ENCODE peak calls at places on chromosomes 3 and 15, in four cellular contexts. C, N, P and I are unnamed samples.

GRCh38 chr3:11582123-11582968 is 61.4 kb downstream of the VGLL4 start:
- DNase-seq in C (no peak), N (no peak), P (peak), I (no peak)

GRCh38 chr15:77797270-77797669 is 164.6 kb upstream of the LINGO1 start:
- DNase-seq in N (no peak), P (no peak), C (no peak), I (no peak)

GRCh38 chr3:120839120-120839519 is 68.9 kb upstream of the STXBP5L start:
- DNase-seq in C (no peak), P (no peak), N (no peak), I (no peak)

GRCh38 chr3:34002569-34003100 is 204.2 kb downstream of the PDCD6IP start:
- DNase-seq in N (no peak), C (no peak), P (no peak), I (no peak)

GRCh38 chr15:65777053-65777452 is 15.0 kb downstream of the DENND4A start:
- DNase-seq in N (no peak), P (no peak), C (no peak), I (no peak)

GRCh38 chr3:39965461-39965860 is 156.1 kb downstream of the MYRIP start:
- DNase-seq in P (no peak), N (no peak), C (no peak), I (no peak)

GRCh38 chr3:43995078-43995928 is 246.4 kb upstream of the TOPAZ1 start:
- DNase-seq in C (no peak), P (peak), N (no peak), I (no peak)

GRCh38 chr15:89457086-89457485 is 39.3 kb downstream of the RHCG start:
- DNase-seq in C (no peak), P (peak), N (no peak), I (no peak)

GRCh38 chr3:20975221-20975620 is 775.8 kb downstream of the ZNF385D start:
- DNase-seq in P (peak), C (no peak), N (no peak), I (no peak)

GRCh38 chr3:173789530-173789929 is 392.0 kb downstream of the NLGN1 start:
- DNase-seq in C (no peak), N (no peak), P (peak), I (no peak)

GRCh38 chr3:183545688-183546087 is 9.8 kb downstream of the KLHL6 start:
- DNase-seq in N (no peak), P (no peak), C (no peak), I (no peak)

GRCh38 chr15:64197425-64197824 is 34.6 kb upstream of the PPIB start:
- DNase-seq in N (no peak), P (peak), C (no peak), I (no peak)

GRCh38 chr15:35319354-35319753 is 226.6 kb downstream of the DPH6 start:
- DNase-seq in C (no peak), N (no peak), P (no peak), I (no peak)

GRCh38 chr15:32743411-32744145 is 25.8 kb downstream of the GREM1 start:
- DNase-seq in N (no peak), P (no peak), C (no peak), I (no peak)

GRCh38 chr3:76756578-76756977 is 283.3 kb upstream of the ROBO2 start:
- DNase-seq in P (no peak), C (no peak), N (no peak), I (no peak)

GRCh38 chr3:10017636-10018292 is 8.5 kb upstream of the FANCD2 start:
- DNase-seq in N (no peak), P (peak), C (no peak), I (no peak)

GRCh38 chr15:67358812-67359211 is 104.2 kb downstream of the IQCH start:
- DNase-seq in P (no peak), C (no peak), N (no peak), I (no peak)

GRCh38 chr3:88362428-88362827 is 212.7 kb downstream of the C3orf38 start:
- DNase-seq in P (no peak), N (no peak), C (no peak), I (no peak)

GRCh38 chr3:32817195-32817560 is 619 bp upstream of the TRIM71 start:
- DNase-seq in N (no peak), P (no peak), C (no peak), I (no peak)

GRCh38 chr15:73926191-73927002 is at the start of gene LOXL1:
- DNase-seq in N (no peak), P (peak), C (no peak), I (no peak)